ENCODE peak calls at places on chromosome 6, in nine cellular contexts. P, I, X, D, L, H, C, W and F are unnamed samples.

GRCh38 chr6:159769470-159769869 is 7.6 kb downstream of the ACAT2 start:
- DNase-seq in I (no peak), W (no peak), H (no peak), L (no peak), X (no peak), D (no peak), C (no peak), P (no peak), F (no peak)

GRCh38 chr6:158609455-158610155 is 34.9 kb downstream of the DYNLT1 start:
- DNase-seq in P (no peak), I (no peak), W (no peak), L (no peak), C (no peak), X (no peak), H (no peak), D (no peak), F (no peak)

GRCh38 chr6:126100386-126100785 is 114.0 kb downstream of the TRMT11 start:
- DNase-seq in W (no peak), P (no peak), X (no peak), D (no peak), C (no peak), L (no peak), H (no peak), I (no peak), F (no peak)

GRCh38 chr6:145070791-145071190 is 664.5 kb downstream of the EPM2A start:
- DNase-seq in H (peak), P (no peak), W (peak), D (no peak), X (no peak), I (no peak), C (no peak), L (peak), F (peak)

GRCh38 chr6:157555795-157556645 is 175.0 kb downstream of the ZDHHC14 start:
- DNase-seq in X (no peak), W (no peak), C (no peak), D (peak), H (no peak), I (no peak), P (no peak), L (no peak), F (no peak)

GRCh38 chr6:43907312-43907711 is 137.3 kb downstream of the VEGFA start:
- DNase-seq in D (no peak), H (no peak), I (no peak), P (no peak), W (no peak), C (no peak), L (no peak), X (no peak), F (no peak)

GRCh38 chr6:24117016-24117415 is 9.0 kb upstream of the NRSN1 start:
- DNase-seq in W (no peak), H (no peak), L (no peak), I (no peak), P (no peak), C (no peak), D (no peak), X (no peak), F (no peak)

GRCh38 chr6:39823187-39823815 is 31.1 kb downstream of the DAAM2 start:
- DNase-seq in L (peak), C (peak), P (no peak), X (no peak), H (no peak), W (no peak), I (no peak), D (no peak), F (no peak)

GRCh38 chr6:134626589-134626988 is 308.7 kb upstream of the SGK1 start:
- DNase-seq in D (no peak), L (no peak), H (no peak), P (no peak), I (no peak), W (no peak), C (no peak), X (no peak), F (peak)

GRCh38 chr6:16136086-16136485 is 7.2 kb downstream of the MYLIP start:
- DNase-seq in D (no peak), C (no peak), P (no peak), W (no peak), H (no peak), I (no peak), X (no peak), L (no peak), F (no peak)

GRCh38 chr6:15948930-15949900 is 179.7 kb upstream of the MYLIP start:
- DNase-seq in I (peak), W (no peak), L (no peak), X (peak), H (no peak), P (no peak), D (no peak), C (no peak), F (peak)

GRCh38 chr6:73830119-73830518 is 134.1 kb downstream of the CD109 start:
- DNase-seq in C (no peak), L (no peak), X (no peak), D (no peak), W (no peak), I (no peak), H (no peak), P (no peak), F (no peak)

GRCh38 chr6:31882344-31882743 is 3.5 kb upstream of the SLC44A4 start:
- DNase-seq in W (no peak), L (peak), P (no peak), I (no peak), X (no peak), H (no peak), D (no peak), C (no peak), F (no peak)

GRCh38 chr6:3250278-3250677 is 8.5 kb upstream of the PSMG4 start:
- DNase-seq in I (no peak), D (no peak), H (no peak), P (no peak), L (no peak), C (no peak), W (no peak), X (no peak), F (no peak)

GRCh38 chr6:98834060-98835031 is at the start of gene POU3F2:
- DNase-seq in I (peak), H (peak), P (peak), C (peak), D (peak), W (peak), L (peak), X (peak), F (peak)

GRCh38 chr6:17258763-17259162 is 22.4 kb upstream of the RBM24 start:
- DNase-seq in W (no peak), C (no peak), L (no peak), I (peak), H (no peak), D (no peak), P (no peak), X (no peak), F (no peak)

GRCh38 chr6:158767714-158768113 is 51.5 kb downstream of the EZR start:
- DNase-seq in I (no peak), X (no peak), L (no peak), P (no peak), C (no peak), W (no peak), D (no peak), H (no peak), F (no peak)

GRCh38 chr6:167979436-167980090 is 17.9 kb upstream of the KIF25 start:
- DNase-seq in C (no peak), W (no peak), I (no peak), L (no peak), D (no peak), P (no peak), X (no peak), H (no peak), F (no peak)